ENCODE peak calls at places on chromosomes 13 and 19, in seven cellular contexts. K is PC-3, B is HCT116, L is mesendoderm, E is H9, D is DND-41, X is H1. V is an unnamed sample.

GRCh38 chr13:21998279-21998678 is 327.4 kb downstream of the FGF9 start:
- DNase-seq in B (no peak), E (no peak), D (no peak), L (peak; percentile 26), K (no peak), X (no peak), V (no peak)

GRCh38 chr19:13539332-13539731 is 33.1 kb upstream of the CACNA1A start:
- DNase-seq in E (no peak), L (no peak), K (no peak), B (no peak), X (no peak), D (no peak), V (no peak)

GRCh38 chr13:26494591-26494990 is 62.9 kb upstream of the WASF3 start:
- DNase-seq in E (no peak), K (no peak), X (no peak), D (no peak), B (no peak), L (no peak), V (no peak)

GRCh38 chr13:113980489-113981064 is 6.7 kb upstream of the C13orf46 start:
- DNase-seq in X (no peak), L (no peak), K (no peak), D (no peak), E (no peak), B (no peak), V (no peak)

GRCh38 chr13:74243637-74244526 is 109.7 kb upstream of the KLF12 start:
- DNase-seq in X (no peak), L (no peak), E (no peak), K (peak; percentile 73), D (no peak), B (no peak), V (no peak)

GRCh38 chr13:24734951-24735350 is 29.0 kb upstream of the RNF17 start:
- DNase-seq in B (no peak), K (no peak), D (no peak), E (no peak), X (no peak), L (no peak), V (no peak)

GRCh38 chr19:17037966-17038500 is 11.4 kb upstream of the CPAMD8 start:
- DNase-seq in K (no peak), L (no peak), D (no peak), X (no peak), E (no peak), B (no peak), V (no peak)

GRCh38 chr19:1259873-1260748 is 9.0 kb upstream of the CIRBP start:
- DNase-seq in D (no peak), E (no peak), B (no peak), L (peak; percentile 67), K (no peak), X (no peak), V (no peak)

GRCh38 chr13:23558675-23559536 is 11.3 kb upstream of the TNFRSF19 start:
- DNase-seq in E (no peak), K (peak; percentile 66), B (peak; percentile 10), L (peak; percentile 34), X (no peak), D (no peak), V (no peak)

GRCh38 chr19:18775586-18776287 is 15.4 kb downstream of the COMP start:
- DNase-seq in E (no peak), L (no peak), X (no peak), D (no peak), B (no peak), K (peak; percentile 58), V (no peak)

GRCh38 chr13:44605711-44606110 is 29.6 kb upstream of the TSC22D1 start:
- DNase-seq in B (no peak), X (no peak), E (no peak), D (no peak), L (no peak), K (no peak), V (peak; percentile 35)

GRCh38 chr19:48963371-48964204 is 1.5 kb upstream of the FTL start:
- DNase-seq in D (peak; percentile 47), L (peak; percentile 92), B (no peak), X (peak; percentile 80), E (peak; percentile 90), K (peak; percentile 43), V (no peak)

GRCh38 chr13:78319101-78319627 is 284.2 kb downstream of the POU4F1 start:
- DNase-seq in E (no peak), K (no peak), L (no peak), D (no peak), B (no peak), X (no peak), V (no peak)

GRCh38 chr19:53961523-53962345 is 1.0 kb upstream of the CACNG8 start:
- DNase-seq in L (peak; percentile 74), X (no peak), K (no peak), E (no peak), B (no peak), D (no peak), V (no peak)

GRCh38 chr13:98771838-98772611 is 19.6 kb upstream of the SLC15A1 start:
- DNase-seq in X (no peak), L (no peak), E (no peak), K (no peak), D (no peak), B (no peak), V (no peak)

GRCh38 chr13:57624565-57625435 is 6.7 kb upstream of the PCDH17 start:
- DNase-seq in E (peak; percentile 61), L (peak; percentile 86), K (peak; percentile 64), X (no peak), B (no peak), D (no peak), V (no peak)

GRCh38 chr19:29680447-29680846 is 15.2 kb downstream of the PLEKHF1 start:
- DNase-seq in D (peak; percentile 93), L (no peak), K (no peak), E (no peak), B (no peak), X (no peak), V (no peak)

GRCh38 chr19:29680937-29681336 is 15.7 kb downstream of the PLEKHF1 start:
- DNase-seq in K (no peak), L (no peak), B (no peak), D (no peak), X (no peak), E (no peak), V (no peak)

GRCh38 chr19:29678484-29679106 is 13.3 kb downstream of the PLEKHF1 start:
- DNase-seq in E (no peak), L (no peak), D (no peak), K (no peak), X (no peak), B (no peak), V (no peak)

GRCh38 chr19:29681422-29682235 is 16.4 kb downstream of the PLEKHF1 start:
- DNase-seq in D (no peak), L (no peak), B (no peak), K (no peak), X (no peak), E (no peak), V (no peak)

DNA sequence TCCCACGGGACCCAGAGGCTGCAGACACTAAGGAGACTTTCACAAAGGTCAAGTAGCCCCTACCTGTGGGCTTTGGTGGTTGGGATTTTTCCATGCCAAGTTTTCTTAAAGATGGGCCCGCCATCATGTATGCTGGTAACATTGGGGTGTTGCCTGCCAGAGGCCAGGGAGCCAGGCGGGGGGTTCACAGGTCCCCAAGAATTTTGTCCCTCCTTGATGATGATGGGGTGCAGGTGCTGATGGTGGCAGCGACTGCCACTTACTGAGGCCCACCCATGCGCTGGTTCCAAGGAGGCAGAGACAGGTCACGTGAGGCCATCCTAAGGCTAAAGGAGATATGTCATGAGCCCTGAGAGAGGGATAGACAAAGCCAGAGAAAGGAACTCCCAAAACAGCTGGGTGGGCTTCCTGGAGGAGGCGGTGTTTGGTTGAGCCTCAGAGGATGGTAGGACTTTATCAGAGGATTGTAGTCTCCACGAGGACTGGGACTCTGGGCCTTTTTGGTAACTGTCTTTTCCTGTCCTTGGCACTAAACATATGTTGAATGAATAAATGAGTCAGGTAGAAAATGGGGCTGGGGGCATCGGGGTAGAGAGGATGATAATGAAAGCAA is 14.4 kb downstream of the PLEKHF1 start:
- DNase-seq in B (no peak), X (no peak), E (no peak), L (no peak), D (peak; percentile 37), K (no peak), V (no peak)
- H3K9ac ChIP-seq in B (no peak overlapping the region), X (no peak overlapping the region), E (no peak overlapping the region), L (no peak overlapping the region), D (peak overlapping the region; percentile 48), K (no peak overlapping the region), V (no peak overlapping the region)

DNA sequence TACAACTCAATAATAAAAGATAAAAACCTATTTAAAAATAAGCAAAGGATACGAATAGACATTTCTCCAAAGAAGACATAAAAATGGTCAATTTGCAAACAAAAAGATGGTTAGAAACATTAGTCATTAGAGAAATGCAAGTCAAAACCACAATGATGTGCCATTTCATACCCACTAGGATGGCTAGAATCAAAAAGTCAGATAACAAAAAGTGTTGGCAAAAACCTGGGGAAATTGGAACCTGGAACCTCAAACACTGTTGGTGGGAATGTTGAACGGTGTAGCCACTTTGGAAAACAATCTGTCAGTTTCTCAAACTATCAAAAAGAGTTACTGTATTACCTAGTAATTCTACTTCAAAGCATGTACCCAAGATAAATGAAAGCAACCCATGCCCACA is 26.5 kb upstream of the ZNF30 start:
- DNase-seq in D (no peak), K (no peak), L (no peak), B (no peak), X (no peak), E (no peak), V (no peak)
- H3K9ac ChIP-seq in D (no peak overlapping the region), K (no peak overlapping the region), L (no peak overlapping the region), B (no peak overlapping the region), X (no peak overlapping the region), E (no peak overlapping the region), V (no peak overlapping the region)

GRCh38 chr19:45092747-45093678 is at the start of gene PPP1R37:
- DNase-seq in L (peak; percentile 99), X (peak; percentile 90), D (peak; percentile 90), E (peak; percentile 95), K (peak; percentile 94), B (peak; percentile 98), V (peak; percentile 93)

GRCh38 chr19:45090034-45090433 is 2.9 kb upstream of the PPP1R37 start:
- DNase-seq in E (peak; percentile 90), X (no peak), L (peak; percentile 84), K (no peak), B (no peak), D (no peak), V (no peak)

GRCh38 chr19:45090598-45090997 is 2.4 kb upstream of the PPP1R37 start:
- DNase-seq in B (no peak), L (no peak), K (no peak), X (no peak), E (no peak), D (no peak), V (no peak)

GRCh38 chr19:45094158-45094557 is 1.2 kb downstream of the PPP1R37 start:
- DNase-seq in E (no peak), X (no peak), D (no peak), B (no peak), K (no peak), L (no peak), V (no peak)

GRCh38 chr19:45091031-45091918 is 1.7 kb upstream of the PPP1R37 start:
- DNase-seq in K (peak; percentile 97), L (peak; percentile 99), E (peak; percentile 99), B (peak; percentile 99), X (peak; percentile 97), D (no peak), V (peak; percentile 95)
- H3K9ac ChIP-seq in K (peak overlapping the region; percentile 97), L (peak overlapping the region; percentile 78), E (peak overlapping the region; percentile 77), B (peak overlapping the region; percentile 97), X (no peak overlapping the region), D (no peak overlapping the region), V (peak overlapping the region; percentile 100)

DNA sequence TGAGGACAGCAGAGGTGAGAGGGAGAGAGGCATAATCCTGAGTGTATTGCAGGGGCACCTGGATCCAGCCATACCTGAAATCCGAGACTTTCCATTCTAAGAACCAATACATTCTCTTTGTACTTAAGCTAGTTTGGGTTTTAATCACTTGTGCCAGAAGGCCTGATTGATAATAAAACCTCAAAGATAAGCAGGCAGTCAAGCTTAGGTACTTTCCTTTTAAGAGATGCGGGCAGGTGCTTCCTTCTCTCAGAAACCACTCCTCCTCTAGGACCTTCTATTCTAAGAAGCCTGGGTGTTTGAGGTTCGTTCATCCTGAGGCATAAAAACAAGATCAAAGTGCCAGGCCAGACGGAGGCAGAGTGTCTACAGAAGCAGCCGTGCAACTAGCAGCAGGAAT is 22.2 kb downstream of the FAM187B start:
- DNase-seq in B (no peak), X (no peak), E (no peak), K (no peak), L (no peak), D (peak; percentile 55), V (no peak)
- H3K9ac ChIP-seq in B (no peak overlapping the region), X (no peak overlapping the region), E (no peak overlapping the region), K (no peak overlapping the region), L (no peak overlapping the region), D (no peak overlapping the region), V (no peak overlapping the region)